ENCODE peak calls at places on chromosomes 3 and 15, in eight cellular contexts. K, W, Z, B, E, N, F and C are unnamed samples.

GRCh38 chr15:62099171-62099601 is 32.4 kb downstream of the C2CD4A start:
- DNase-seq in W (no peak), B (peak; percentile 49), Z (peak; percentile 60), K (no peak), N (no peak), E (peak; percentile 33), F (peak; percentile 86), C (peak; percentile 30)

GRCh38 chr15:36691596-36691995 is 112.2 kb downstream of the CDIN1 start:
- DNase-seq in B (no peak), K (no peak), F (no peak), E (no peak), Z (no peak), W (no peak), N (no peak), C (no peak)

GRCh38 chr3:112136959-112137693 is 4.1 kb upstream of the GCSAM start:
- DNase-seq in B (peak; percentile 42), N (peak; percentile 53), K (peak; percentile 53), Z (peak; percentile 71), W (peak; percentile 38), E (peak; percentile 64), F (peak; percentile 16), C (peak; percentile 49)

GRCh38 chr15:48177383-48177874 is 666 bp downstream of the MYEF2 start:
- DNase-seq in N (peak; percentile 20), W (peak; percentile 69), K (peak; percentile 69), Z (peak; percentile 69), B (peak; percentile 62), E (peak; percentile 44), F (peak; percentile 6), C (peak; percentile 68)

GRCh38 chr3:160370987-160371857 is 27.8 kb downstream of the IFT80 start:
- DNase-seq in B (no peak), N (no peak), F (no peak), K (no peak), Z (no peak), E (no peak), W (no peak), C (no peak)

GRCh38 chr15:45714501-45715488 is 80.0 kb downstream of the SQOR start:
- DNase-seq in Z (peak; percentile 81), B (peak; percentile 40), W (peak; percentile 72), E (peak; percentile 52), K (peak; percentile 46), N (peak; percentile 43), F (peak; percentile 56), C (peak; percentile 65)

GRCh38 chr15:38041576-38041975 is 107.1 kb downstream of the TMCO5A start:
- DNase-seq in B (peak; percentile 67), W (no peak), N (peak; percentile 79), K (peak; percentile 63), E (peak; percentile 76), F (no peak), Z (peak; percentile 14), C (peak; percentile 79)

GRCh38 chr15:72962054-72962702 is 90.1 kb upstream of the NEO1 start:
- DNase-seq in E (no peak), F (no peak), B (no peak), W (no peak), Z (no peak), K (no peak), N (no peak), C (no peak)

GRCh38 chr3:11944052-11944673 is 60.0 kb upstream of the SYN2 start:
- DNase-seq in F (peak; percentile 2), Z (peak; percentile 50), B (peak; percentile 42), K (peak; percentile 40), E (peak; percentile 48), N (peak; percentile 30), W (peak; percentile 85), C (peak; percentile 42)

GRCh38 chr3:134630506-134630905 is 20.3 kb downstream of the KY start:
- DNase-seq in K (peak; percentile 3), E (peak; percentile 41), B (no peak), F (no peak), N (no peak), W (no peak), Z (no peak), C (peak; percentile 50)

GRCh38 chr3:13762931-13763330 is 116.9 kb downstream of the WNT7A start:
- DNase-seq in B (no peak), F (no peak), E (no peak), Z (no peak), W (no peak), K (no peak), N (no peak), C (no peak)

GRCh38 chr3:143531101-143531500 is 317.2 kb downstream of the SLC9A9 start:
- DNase-seq in W (no peak), Z (peak; percentile 35), N (no peak), K (no peak), B (no peak), E (no peak), F (no peak), C (no peak)

GRCh38 chr3:14633819-14634424 is 17.6 kb upstream of the CCDC174 start:
- DNase-seq in W (peak; percentile 36), N (peak; percentile 41), F (peak; percentile 54), E (peak; percentile 66), K (peak; percentile 67), Z (peak; percentile 73), B (peak; percentile 38), C (peak; percentile 64)

GRCh38 chr3:133611534-133611933 is 38.0 kb downstream of the CDV3 start:
- DNase-seq in F (no peak), N (no peak), B (no peak), W (no peak), Z (no peak), E (no peak), K (no peak), C (no peak)

GRCh38 chr3:171898192-171898591 is 55.0 kb downstream of the TMEM212 start:
- DNase-seq in E (no peak), F (peak; percentile 11), B (no peak), W (no peak), N (no peak), Z (no peak), K (no peak), C (no peak)

GRCh38 chr15:72859023-72859756 is 75.6 kb upstream of the ADPGK start:
- DNase-seq in B (no peak), N (no peak), E (no peak), F (no peak), W (no peak), Z (no peak), K (no peak), C (no peak)

GRCh38 chr15:66883322-66883911 is 181.4 kb downstream of the SMAD6 start:
- DNase-seq in B (peak; percentile 99), W (peak; percentile 94), K (peak; percentile 100), F (peak; percentile 100), E (peak; percentile 99), Z (peak; percentile 90), N (peak; percentile 99), C (peak; percentile 99)

GRCh38 chr15:72737723-72738122 is 45.8 kb downstream of the ADPGK start:
- DNase-seq in E (peak; percentile 56), F (no peak), K (no peak), Z (no peak), N (peak; percentile 4), W (no peak), B (no peak), C (no peak)

GRCh38 chr3:183551930-183552329 is 3.6 kb downstream of the KLHL6 start:
- DNase-seq in N (no peak), B (no peak), Z (no peak), K (no peak), W (no peak), E (no peak), F (no peak), C (no peak)

GRCh38 chr3:16897254-16897926 is 12.6 kb downstream of the PLCL2 start:
- DNase-seq in Z (no peak), F (peak; percentile 22), B (peak; percentile 18), K (peak; percentile 52), E (no peak), W (peak; percentile 48), N (no peak), C (peak; percentile 71)

GRCh38 chr15:78208887-78209645 is 25.3 kb downstream of the ACSBG1 start:
- DNase-seq in B (no peak), W (no peak), K (no peak), Z (no peak), E (peak; percentile 38), F (no peak), N (no peak), C (no peak)

GRCh38 chr15:70569718-70570231 is 193.6 kb downstream of the UACA start:
- DNase-seq in K (peak; percentile 30), E (peak; percentile 77), F (no peak), W (no peak), N (peak; percentile 74), Z (no peak), B (peak; percentile 25), C (peak; percentile 10)

GRCh38 chr3:98807011-98807410 is 43.9 kb downstream of the ST3GAL6 start:
- DNase-seq in Z (no peak), B (no peak), N (no peak), E (peak; percentile 88), F (no peak), K (no peak), W (no peak), C (peak; percentile 62)

GRCh38 chr15:90097475-90097874 is 4.8 kb downstream of the IDH2 start:
- DNase-seq in N (no peak), E (no peak), K (no peak), Z (no peak), W (no peak), F (no peak), B (no peak), C (no peak)

GRCh38 chr3:197203714-197204146 is 94.7 kb downstream of the DLG1 start:
- DNase-seq in W (peak; percentile 51), K (no peak), B (no peak), N (no peak), E (no peak), F (no peak), Z (no peak), C (no peak)